ENCODE peak calls at places on chromosomes 4 and X, in eight cellular contexts. X is upper lobe of right lung, V is osteoblast, B is pancreas, L is NB4, F is MM.1S, W is upper lobe of left lung, K is thoracic aorta. D is an unnamed sample.

GRCh38 chr4:89307446-89308160 is at the start of gene GPRIN3:
- DNase-seq in F (peak), W (peak), V (peak), B (peak), X (peak), K (no peak), L (no peak), D (no peak)

GRCh38 chrX:7586126-7586525 is 256.8 kb upstream of the VCX start:
- DNase-seq in L (peak), B (no peak), K (no peak), V (peak), X (no peak), F (peak), W (no peak), D (no peak)

GRCh38 chr4:125464146-125464545 is 149.4 kb downstream of the FAT4 start:
- DNase-seq in V (no peak), F (no peak), L (no peak), K (no peak), W (no peak), B (no peak), X (no peak), D (no peak)

GRCh38 chrX:154648931-154649863 is 4.2 kb downstream of the CTAG2 start:
- DNase-seq in K (no peak), V (peak), X (no peak), B (peak), F (no peak), W (no peak), L (no peak), D (no peak)

GRCh38 chr4:178306565-178306964 is 864.3 kb upstream of the AGA start:
- DNase-seq in F (no peak), V (no peak), B (no peak), W (no peak), L (no peak), X (no peak), K (no peak), D (peak)

GRCh38 chr4:151772322-151772721 is 11.5 kb upstream of the GATB start:
- DNase-seq in W (no peak), B (no peak), V (no peak), K (no peak), F (no peak), X (no peak), L (no peak), D (no peak)

GRCh38 chr4:23888421-23889319 is 1.2 kb downstream of the PPARGC1A start:
- DNase-seq in X (no peak), K (no peak), L (no peak), F (peak), V (peak), B (no peak), W (no peak), D (no peak)

GRCh38 chrX:111100191-111100590 is 4.2 kb downstream of the PAK3 start:
- DNase-seq in B (no peak), K (no peak), X (no peak), V (peak), F (peak), L (peak), W (no peak), D (no peak)

GRCh38 chr4:39032218-39033085 is at the start of gene TMEM156:
- DNase-seq in L (peak), F (peak), W (no peak), V (no peak), K (no peak), X (no peak), B (no peak), D (no peak)

GRCh38 chr4:96675916-96676315 is 836.0 kb downstream of the PDHA2 start:
- DNase-seq in B (no peak), V (no peak), L (no peak), X (no peak), W (no peak), F (no peak), K (no peak), D (peak)

GRCh38 chr4:891747-892146 is 40.4 kb downstream of the GAK start:
- DNase-seq in L (peak), X (no peak), K (no peak), F (no peak), W (no peak), B (no peak), V (no peak), D (no peak)

GRCh38 chr4:174222266-174222872 is 61.1 kb downstream of the FBXO8 start:
- DNase-seq in F (peak), W (no peak), V (no peak), K (no peak), X (no peak), B (no peak), L (peak), D (no peak)

GRCh38 chr4:68369474-68369805 is 19.6 kb upstream of the YTHDC1 start:
- DNase-seq in K (no peak), X (no peak), F (no peak), B (no peak), W (no peak), V (no peak), L (no peak), D (no peak)

GRCh38 chr4:39613093-39613656 is 25.5 kb downstream of the SMIM14 start:
- DNase-seq in K (no peak), L (no peak), B (no peak), W (no peak), F (no peak), X (no peak), V (peak), D (no peak)

GRCh38 chr4:165009493-165010227 is 22.1 kb upstream of the TRIM60 start:
- DNase-seq in B (no peak), V (no peak), X (no peak), W (no peak), K (no peak), L (no peak), F (peak), D (no peak)

GRCh38 chr4:173499568-173500535 is 30.2 kb downstream of the HAND2 start:
- DNase-seq in L (no peak), B (no peak), W (peak), K (no peak), X (no peak), V (no peak), F (no peak), D (no peak)

GRCh38 chr4:16524911-16525574 is 298.8 kb upstream of the TAPT1 start:
- DNase-seq in F (no peak), X (no peak), W (no peak), B (no peak), V (peak), K (no peak), L (no peak), D (no peak)

GRCh38 chr4:2101346-2102044 is 42.4 kb downstream of the NAT8L start:
- DNase-seq in X (no peak), W (no peak), V (peak), K (no peak), L (no peak), B (no peak), F (no peak), D (no peak)

GRCh38 chr4:99394913-99395312 is 40.2 kb downstream of the ADH7 start:
- DNase-seq in F (no peak), L (no peak), W (no peak), B (no peak), K (no peak), V (no peak), X (no peak), D (no peak)

GRCh38 chrX:150200820-150201287 is 162.3 kb upstream of the MAMLD1 start:
- DNase-seq in W (no peak), K (peak), V (peak), F (no peak), X (no peak), B (no peak), L (peak), D (peak)

GRCh38 chr4:72984351-72984750 is 85.2 kb downstream of the COX18 start:
- DNase-seq in F (peak), B (no peak), X (no peak), W (no peak), K (no peak), V (no peak), L (no peak), D (no peak)

GRCh38 chrX:121570072-121570841 is 522.8 kb downstream of the GLUD2 start:
- DNase-seq in B (no peak), F (no peak), L (no peak), W (no peak), X (no peak), V (no peak), K (no peak), D (no peak)

GRCh38 chrX:72050011-72050410 is 81.7 kb downstream of the RTL5 start:
- DNase-seq in X (no peak), V (no peak), B (no peak), L (no peak), W (no peak), F (no peak), K (no peak), D (no peak)

GRCh38 chr4:90603540-90603939 is 476.3 kb downstream of the CCSER1 start:
- DNase-seq in X (no peak), V (no peak), W (no peak), B (no peak), F (no peak), K (no peak), L (no peak), D (no peak)

GRCh38 chr4:94889961-94890360 is 132.2 kb downstream of the BMPR1B start:
- DNase-seq in V (no peak), W (no peak), B (no peak), K (no peak), L (no peak), F (no peak), X (no peak), D (peak)

GRCh38 chr4:86606809-86607208 is 12.7 kb downstream of the PTPN13 start:
- DNase-seq in V (no peak), W (no peak), B (no peak), L (no peak), K (no peak), F (no peak), X (no peak), D (no peak)
- H3K4me3 ChIP-seq in V (no peak), W (no peak), B (no peak), L (no peak), K (no peak), F (no peak), X (no peak), D (no peak)

DNA sequence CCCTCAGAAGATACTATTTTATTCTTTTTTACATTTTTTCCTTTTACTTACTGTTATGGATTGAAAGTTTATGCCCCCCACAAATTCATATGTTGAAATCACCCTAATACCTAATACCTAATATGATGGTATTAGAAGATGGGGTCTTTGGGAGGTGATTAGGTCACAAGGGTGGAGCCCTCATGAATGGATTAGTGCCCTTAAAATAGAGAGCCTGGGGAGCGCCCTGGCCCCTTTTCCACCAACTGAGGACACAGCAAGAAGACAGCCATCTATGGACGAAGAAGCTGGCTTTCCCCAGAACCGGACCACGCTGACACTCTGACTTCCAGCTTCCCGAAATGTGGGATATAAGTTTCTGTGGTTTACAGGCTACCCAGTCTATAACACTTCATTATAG is 58.6 kb upstream of the FAT1 start:
- DNase-seq in W (no peak), K (no peak), L (no peak), V (no peak), B (no peak), F (no peak), X (no peak), D (no peak)
- TF ChIP-seq CTCF in W (no peak), K (no peak), L (no peak), V (no peak), B (no peak), F (no peak), X (no peak), D (no peak)

GRCh38 chr4:156521631-156522030 is 450.0 kb downstream of the PDGFC start:
- DNase-seq in X (no peak), F (no peak), W (no peak), L (no peak), V (no peak), B (no peak), K (no peak), D (no peak)

GRCh38 chr4:156517546-156517945 is 454.1 kb downstream of the PDGFC start:
- DNase-seq in F (no peak), V (no peak), W (no peak), K (no peak), B (no peak), L (no peak), X (no peak), D (no peak)

GRCh38 chr4:156515295-156515694 is 456.3 kb downstream of the PDGFC start:
- DNase-seq in V (no peak), L (peak), B (no peak), F (no peak), X (no peak), K (no peak), W (no peak), D (no peak)

GRCh38 chr4:156516698-156517097 is 454.9 kb downstream of the PDGFC start:
- DNase-seq in X (no peak), W (no peak), L (no peak), B (no peak), K (no peak), F (no peak), V (no peak), D (no peak)

DNA sequence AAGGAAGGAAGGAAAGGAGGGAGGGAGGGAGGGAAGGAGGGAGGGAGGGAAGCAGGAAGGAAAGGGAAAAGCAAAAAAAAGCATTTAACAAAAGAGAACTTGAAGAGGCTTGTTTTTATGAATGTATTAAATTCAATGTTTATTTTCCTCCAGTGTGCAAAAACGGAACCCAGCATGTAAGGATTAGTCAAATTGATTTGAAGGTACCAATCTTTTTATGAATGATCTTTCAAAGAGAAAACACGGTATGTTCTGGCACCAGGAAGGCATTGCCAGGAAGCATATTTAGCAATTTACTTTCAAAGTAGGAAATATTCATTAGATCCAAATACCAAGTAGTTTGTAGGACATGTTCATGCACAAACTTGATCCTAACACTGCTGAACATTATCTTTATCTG is 453.6 kb downstream of the PDGFC start:
- DNase-seq in K (no peak), B (no peak), W (no peak), X (no peak), L (no peak), F (no peak), V (no peak), D (no peak)
- H3K4me3 ChIP-seq in K (no peak), B (no peak), W (no peak), X (no peak), L (no peak), F (no peak), V (no peak), D (no peak)

GRCh38 chr4:176054942-176055341 is 10.7 kb upstream of the WDR17 start:
- DNase-seq in V (no peak), F (peak), K (no peak), W (no peak), L (no peak), X (no peak), B (no peak), D (no peak)
- TF ChIP-seq CTCF in V (peak), F (peak), K (peak), W (no peak), L (no peak), X (peak), B (no peak), D (peak)

GRCh38 chr4:17781831-17782287 is 438 bp upstream of the FAM184B start:
- DNase-seq in L (no peak), V (no peak), X (no peak), K (no peak), W (no peak), B (peak), F (no peak), D (no peak)

GRCh38 chr4:17778431-17778830 is 3.0 kb downstream of the FAM184B start:
- DNase-seq in F (no peak), L (no peak), W (no peak), K (no peak), B (no peak), X (no peak), V (no peak), D (no peak)

GRCh38 chr4:17780461-17781071 is 855 bp downstream of the FAM184B start:
- DNase-seq in K (no peak), F (no peak), L (no peak), V (no peak), B (no peak), W (no peak), X (no peak), D (peak)

GRCh38 chr4:17785858-17786257 is 4.4 kb upstream of the FAM184B start:
- DNase-seq in K (no peak), X (no peak), F (no peak), V (no peak), W (no peak), L (no peak), B (no peak), D (no peak)

DNA sequence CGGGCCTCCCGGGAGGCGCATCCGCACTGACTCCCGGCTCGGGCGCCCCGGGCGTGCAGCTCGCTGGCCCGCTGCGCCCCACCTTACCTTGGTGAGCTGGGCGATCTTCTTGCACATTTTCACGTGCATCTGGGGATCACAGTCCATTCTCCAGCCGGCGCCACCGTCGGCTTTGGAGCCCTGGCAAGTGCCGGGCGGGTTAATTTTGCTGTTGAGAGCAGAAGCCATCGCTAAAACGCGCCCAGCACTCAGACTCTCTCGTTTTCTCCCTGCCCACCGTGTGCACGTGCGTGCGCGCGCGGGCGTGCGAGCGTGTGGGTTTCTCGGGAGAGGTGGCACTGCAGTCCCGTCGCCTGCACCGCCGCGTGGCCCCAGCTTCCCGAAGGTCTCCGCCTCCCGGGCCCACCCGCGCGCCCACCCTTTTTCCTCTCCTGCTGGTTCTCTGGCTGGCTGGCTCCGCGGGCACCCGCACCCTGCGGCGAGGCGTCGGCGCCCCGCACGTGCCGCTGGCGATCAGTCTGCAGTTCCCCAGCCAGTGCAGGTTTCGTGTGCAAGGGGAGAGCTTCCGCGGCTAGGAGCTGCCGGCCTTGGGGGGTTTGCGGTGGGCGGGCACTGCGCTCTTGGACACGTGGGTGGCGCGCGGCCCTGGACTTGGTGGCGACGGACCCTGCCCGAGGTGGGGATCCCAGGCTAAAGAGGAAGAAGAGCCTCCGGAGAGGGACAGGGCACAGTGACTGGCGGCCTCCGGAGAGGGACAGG is at the start of gene FAM184B:
- DNase-seq in V (peak), L (no peak), K (no peak), W (peak), F (no peak), B (peak), X (peak), D (no peak)
- H3K4me3 ChIP-seq in V (peak), L (no peak), K (peak), W (no peak), F (no peak), B (peak), X (peak), D (peak)

GRCh38 chr4:184080674-184081073 is 137.0 kb downstream of the ENPP6 start:
- DNase-seq in W (no peak), X (no peak), V (no peak), B (no peak), L (no peak), F (no peak), K (no peak), D (no peak)
- TF ChIP-seq CTCF in W (no peak), X (no peak), V (no peak), B (no peak), L (no peak), F (no peak), K (no peak), D (no peak)

DNA sequence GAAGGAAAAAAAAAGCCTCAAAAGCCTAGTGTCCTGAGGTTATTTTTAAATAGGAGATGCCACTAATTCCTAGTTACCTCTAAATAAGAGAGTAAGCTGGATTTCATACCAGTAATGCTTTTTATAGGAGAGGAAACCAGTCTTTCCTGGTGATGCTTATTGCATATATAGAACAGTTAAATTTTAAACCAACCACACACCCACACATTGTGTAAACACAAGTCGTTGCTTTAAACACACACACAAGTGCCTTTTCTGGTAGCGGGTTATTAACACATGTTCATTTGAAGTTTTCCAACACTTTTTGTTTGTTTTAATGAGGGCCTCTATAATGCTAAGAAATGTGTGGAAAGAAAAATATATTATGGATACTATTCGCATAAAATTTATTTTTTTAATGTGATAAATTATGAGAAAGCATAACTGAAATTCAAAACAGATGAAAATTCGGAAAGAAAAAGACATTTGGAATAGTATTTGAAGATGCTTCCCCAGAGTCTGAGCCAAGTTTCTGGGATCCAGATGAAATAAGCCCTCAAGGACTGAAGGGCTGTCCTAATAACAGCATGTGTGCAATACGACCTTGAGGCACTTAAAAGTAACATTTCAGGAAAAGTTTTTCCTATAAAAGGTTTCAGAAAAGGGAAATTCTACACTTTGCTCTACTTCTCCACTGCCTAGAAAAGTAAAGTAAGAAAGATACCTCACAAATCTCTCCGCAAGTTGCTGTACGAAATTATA is 2.0 kb downstream of the ANTXR2 start:
- DNase-seq in B (no peak), K (no peak), L (no peak), F (no peak), X (no peak), W (no peak), V (peak), D (no peak)
- H3K4me3 ChIP-seq in B (peak), K (peak), L (peak), F (no peak), X (peak), W (peak), V (peak), D (peak)

GRCh38 chr4:111943796-111944203 is 201.5 kb upstream of the FAM241A start:
- DNase-seq in K (no peak), F (peak), W (no peak), B (peak), V (no peak), L (peak), X (peak), D (no peak)
- TF ChIP-seq CTCF in K (no peak), F (peak), W (peak), B (no peak), V (peak), L (peak), X (peak), D (peak)

D was measured in retinal pigment epithelial cell.